ENCODE peak calls at places on chromosomes 6 and 20, in ten cellular contexts. G is uterus, C is transverse colon, I is IMR-90, S is GM12878, H is breast epithelium, L is upper lobe of left lung, N is HCT116, M is A549, Q is K562. P is an unnamed sample. For H3K4me1, the result is how much of the 10 kb centered on the place peaks cover.

GRCh38 chr20:37308098-37309050 is 18.9 kb downstream of the MANBAL start:
- DNase-seq in H (no peak), I (no peak), M (no peak), N (no peak), Q (no peak), C (no peak), S (peak), L (no peak), G (no peak), P (no peak)

GRCh38 chr6:169231790-169232506 is 21.7 kb downstream of the THBS2 start:
- DNase-seq in G (peak), S (no peak), N (no peak), M (no peak), C (no peak), H (no peak), Q (no peak), I (no peak), L (no peak), P (no peak)

GRCh38 chr6:136249336-136249735 is 775 bp downstream of the MTFR2 start:
- DNase-seq in N (no peak), I (peak), G (no peak), C (no peak), M (no peak), L (no peak), Q (no peak), S (no peak), H (no peak), P (no peak)

GRCh38 chr6:21559238-21559637 is 34.3 kb upstream of the SOX4 start:
- DNase-seq in N (no peak), G (no peak), C (no peak), I (no peak), Q (no peak), L (no peak), H (no peak), M (no peak), S (no peak), P (no peak)

GRCh38 chr6:25006565-25007001 is 70.8 kb upstream of the RIPOR2 start:
- DNase-seq in M (no peak), G (peak), I (no peak), L (peak), N (peak), S (no peak), Q (no peak), H (no peak), C (peak), P (peak)

GRCh38 chr20:41376349-41376748 is 9.7 kb upstream of the EMILIN3 start:
- DNase-seq in C (no peak), M (no peak), Q (no peak), S (no peak), H (no peak), N (no peak), L (no peak), I (no peak), G (no peak), P (no peak)

GRCh38 chr6:36094786-36095496 is 35.4 kb upstream of the MAPK13 start:
- DNase-seq in Q (peak), S (peak), I (peak), L (peak), G (peak), C (peak), H (peak), M (peak), N (peak), P (peak)

GRCh38 chr20:34495307-34495706 is 20.9 kb upstream of the DYNLRB1 start:
- DNase-seq in M (no peak), S (no peak), H (no peak), Q (no peak), L (no peak), N (no peak), I (no peak), G (no peak), C (no peak), P (no peak)

GRCh38 chr6:17267586-17267985 is 13.6 kb upstream of the RBM24 start:
- DNase-seq in C (no peak), Q (no peak), N (no peak), L (no peak), S (no peak), M (no peak), H (no peak), I (no peak), G (no peak), P (no peak)

GRCh38 chr20:13819885-13820645 is 35.2 kb downstream of the NDUFAF5 start:
- DNase-seq in M (peak), Q (peak), L (no peak), I (peak), N (peak), H (no peak), G (peak), C (no peak), S (no peak), P (peak)

GRCh38 chr6:134577998-134578397 is 260.1 kb upstream of the SGK1 start:
- DNase-seq in C (no peak), S (no peak), M (peak), L (no peak), G (no peak), N (peak), H (no peak), I (peak), Q (no peak), P (no peak)

GRCh38 chr6:89048985-89049384 is 31.6 kb upstream of the PNRC1 start:
- DNase-seq in C (no peak), Q (no peak), H (no peak), N (no peak), I (peak), M (peak), L (no peak), S (no peak), G (no peak), P (no peak)

GRCh38 chr6:12348530-12349511 is 58.7 kb downstream of the EDN1 start:
- DNase-seq in Q (no peak), G (no peak), I (peak), M (peak), S (no peak), L (peak), N (peak), C (peak), H (no peak), P (no peak)

GRCh38 chr20:38730167-38730988 is 6.1 kb downstream of the SLC32A1 start:
- DNase-seq in Q (no peak), I (no peak), G (no peak), M (no peak), L (no peak), N (no peak), H (no peak), S (no peak), C (peak), P (no peak)

GRCh38 chr20:1122388-1123315 is 4.2 kb downstream of the PSMF1 start:
- DNase-seq in N (no peak), I (peak), S (no peak), M (peak), L (peak), H (no peak), G (no peak), C (peak), Q (no peak), P (peak)

GRCh38 chr6:104596091-104596490 is 263.6 kb downstream of the HACE1 start:
- DNase-seq in M (no peak), S (no peak), C (no peak), N (no peak), Q (no peak), G (no peak), L (no peak), H (no peak), I (no peak), P (no peak)

GRCh38 chr6:53795254-53795701 is 473 bp downstream of the LRRC1 start:
- DNase-seq in G (peak), I (no peak), C (peak), L (peak), S (no peak), M (no peak), Q (no peak), N (no peak), H (no peak), P (peak)

GRCh38 chr6:40410792-40411191 is 176.4 kb downstream of the LRFN2 start:
- DNase-seq in I (no peak), H (no peak), N (no peak), L (no peak), G (no peak), C (no peak), M (no peak), S (no peak), Q (no peak), P (no peak)

GRCh38 chr6:165890404-165890735 is 227.3 kb upstream of the PDE10A start:
- DNase-seq in I (no peak), S (no peak), M (no peak), H (no peak), Q (no peak), N (no peak), L (no peak), C (no peak), G (no peak), P (no peak)

GRCh38 chr6:165893431-165893830 is 230.4 kb upstream of the PDE10A start:
- DNase-seq in N (no peak), S (no peak), Q (no peak), I (no peak), L (no peak), G (no peak), C (no peak), M (no peak), H (no peak), P (no peak)

GRCh38 chr6:165891320-165891719 is 228.3 kb upstream of the PDE10A start:
- DNase-seq in C (no peak), Q (no peak), G (no peak), S (no peak), N (no peak), M (no peak), I (no peak), H (no peak), L (no peak), P (no peak)

GRCh38 chr6:165886169-165886568 is 223.1 kb upstream of the PDE10A start:
- DNase-seq in Q (no peak), H (no peak), I (no peak), M (no peak), C (no peak), S (no peak), N (no peak), L (no peak), G (no peak), P (no peak)

GRCh38 chr6:165889636-165890403 is 226.8 kb upstream of the PDE10A start:
- DNase-seq in I (peak), M (peak), Q (no peak), L (no peak), G (peak), C (peak), H (no peak), S (no peak), N (peak), P (no peak)
- TF ChIP-seq POLR2A in I (no peak), M (no peak), Q (no peak), L (no peak), G (no peak), C (no peak), H (no peak), S (no peak), N (no peak), P (no peak)

GRCh38 chr6:32175322-32175710 is 568 bp downstream of the AGPAT1 start:
- DNase-seq in I (no peak), Q (no peak), G (no peak), H (no peak), N (no peak), M (no peak), C (no peak), L (no peak), S (no peak), P (no peak)
- H3K4me1 ChIP-seq in I (under half), Q (under half), G (under half), H (under half), N (under half), M (under half), C (under half), L (half or more), S (under half), P (under half)

GRCh38 chr6:170272341-170273065 is 18.4 kb downstream of the DLL1 start:
- DNase-seq in H (no peak), N (no peak), S (no peak), L (no peak), I (no peak), G (no peak), M (no peak), Q (no peak), C (no peak), P (no peak)
- TF ChIP-seq POLR2A in H (no peak), N (no peak), S (no peak), L (no peak), I (no peak), G (no peak), M (no peak), Q (no peak), C (no peak), P (no peak)

GRCh38 chr6:32113386-32114352 is 4.5 kb upstream of the TNXB start:
- DNase-seq in C (peak), L (peak), H (no peak), I (peak), N (no peak), G (peak), S (no peak), Q (peak), M (peak), P (no peak)

GRCh38 chr6:32114853-32115252 is 5.7 kb upstream of the TNXB start:
- DNase-seq in N (no peak), H (no peak), Q (no peak), I (peak), M (no peak), L (no peak), C (no peak), G (no peak), S (no peak), P (no peak)

GRCh38 chr6:32117461-32117860 is 8.3 kb upstream of the TNXB start:
- DNase-seq in H (no peak), M (no peak), Q (no peak), C (no peak), S (no peak), L (no peak), I (no peak), G (no peak), N (no peak), P (no peak)

GRCh38 chr6:32116674-32117073 is 7.5 kb upstream of the TNXB start:
- DNase-seq in H (no peak), L (no peak), N (no peak), Q (peak), M (no peak), C (no peak), G (no peak), I (no peak), S (no peak), P (no peak)

DNA sequence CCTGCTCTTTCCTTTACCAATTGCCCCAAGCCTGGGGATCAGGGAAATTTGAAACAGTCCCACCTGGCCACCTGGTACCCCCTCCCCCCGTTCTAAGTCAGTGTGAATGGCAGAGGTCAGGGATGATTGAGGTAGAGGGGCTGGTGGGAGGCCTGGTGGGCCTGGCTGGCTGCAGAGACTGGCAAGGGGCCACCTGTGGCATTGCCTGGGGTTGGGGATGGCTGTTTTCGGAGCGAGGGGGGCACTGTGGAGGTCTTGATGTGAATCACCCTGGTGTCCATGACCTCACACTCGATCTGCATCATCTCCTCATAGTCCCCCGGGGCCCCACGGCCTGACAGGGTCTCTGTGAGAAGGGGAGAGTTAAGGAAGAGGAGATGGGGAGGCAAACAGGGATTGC is 6.5 kb upstream of the TNXB start:
- DNase-seq in L (no peak), Q (no peak), N (no peak), I (no peak), M (no peak), C (no peak), S (no peak), H (no peak), G (no peak), P (no peak)
- H3K4me1 ChIP-seq in L (half or more), Q (under half), N (under half), I (under half), M (under half), C (under half), S (under half), H (under half), G (under half), P (under half)

GRCh38 chr20:31490752-31491151 is 15.7 kb downstream of the REM1 start:
- DNase-seq in C (no peak), G (no peak), L (no peak), M (no peak), Q (no peak), N (no peak), I (no peak), H (no peak), S (no peak), P (no peak)

GRCh38 chr20:31488171-31488570 is 13.1 kb downstream of the REM1 start:
- DNase-seq in G (no peak), I (no peak), S (no peak), H (no peak), M (no peak), N (no peak), L (no peak), C (no peak), Q (no peak), P (no peak)

GRCh38 chr20:31484001-31484400 is 8.9 kb downstream of the REM1 start:
- DNase-seq in G (peak), Q (peak), S (no peak), I (no peak), N (no peak), M (peak), L (no peak), H (no peak), C (no peak), P (no peak)

GRCh38 chr20:31489152-31489551 is 14.1 kb downstream of the REM1 start:
- DNase-seq in C (no peak), H (no peak), L (no peak), M (no peak), N (no peak), G (no peak), I (no peak), Q (no peak), S (no peak), P (no peak)

DNA sequence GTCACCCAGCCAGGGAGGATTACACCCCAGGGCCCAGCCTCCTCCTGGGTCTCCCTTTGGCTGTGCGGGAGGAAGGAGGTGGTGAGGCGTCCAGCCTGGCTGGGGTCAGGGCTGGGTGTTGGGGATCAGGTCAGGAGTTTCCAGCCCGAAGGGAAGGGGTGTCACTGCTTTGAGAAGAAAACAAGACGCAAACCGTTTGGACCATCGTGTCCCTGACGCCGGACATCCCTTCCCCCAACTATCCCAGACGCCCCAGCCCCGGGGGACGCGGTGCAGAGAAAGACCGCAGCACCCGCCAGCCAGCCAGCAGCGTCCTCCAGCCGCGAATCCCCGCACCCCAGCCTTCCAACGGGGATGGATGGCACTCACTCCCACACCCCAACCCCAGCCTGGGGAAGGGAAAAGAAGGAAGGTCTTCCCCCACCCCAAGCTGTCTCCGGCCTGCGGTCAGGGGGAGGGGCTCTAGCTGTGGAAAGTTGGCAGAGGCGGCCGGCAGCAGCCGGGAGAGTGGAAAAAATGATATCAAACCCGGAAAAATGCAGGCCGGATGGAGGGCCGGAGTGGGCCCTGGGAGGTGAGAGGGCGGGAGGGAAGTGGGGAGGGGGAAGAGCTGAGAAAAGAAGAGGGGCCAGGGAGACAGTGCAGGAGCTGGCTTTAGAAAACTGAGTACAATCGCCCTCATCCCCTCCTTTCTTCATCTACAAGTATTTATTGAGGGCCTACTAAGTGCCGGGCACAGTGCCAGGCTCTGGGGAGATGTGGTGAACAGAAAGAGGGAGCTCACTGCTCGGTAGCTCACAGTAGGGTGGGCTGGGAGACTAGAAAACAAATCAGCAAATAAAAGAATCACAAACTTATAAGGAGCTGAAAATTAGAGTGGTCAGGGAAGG is 10.6 kb downstream of the REM1 start:
- DNase-seq in N (no peak), S (no peak), C (peak), I (peak), H (no peak), G (peak), Q (peak), L (no peak), M (no peak), P (no peak)
- TF ChIP-seq POLR2A in N (no peak), S (no peak), C (peak), I (no peak), H (no peak), G (peak), Q (no peak), L (no peak), M (no peak), P (no peak)

GRCh38 chr6:142926494-142927273 is 18.3 kb downstream of the HIVEP2 start:
- DNase-seq in Q (peak), I (peak), G (peak), L (peak), C (peak), H (peak), M (peak), N (no peak), S (no peak), P (peak)
- H3K4me1 ChIP-seq in Q (under half), I (under half), G (under half), L (under half), C (under half), H (under half), M (under half), N (under half), S (under half), P (under half)

DNA sequence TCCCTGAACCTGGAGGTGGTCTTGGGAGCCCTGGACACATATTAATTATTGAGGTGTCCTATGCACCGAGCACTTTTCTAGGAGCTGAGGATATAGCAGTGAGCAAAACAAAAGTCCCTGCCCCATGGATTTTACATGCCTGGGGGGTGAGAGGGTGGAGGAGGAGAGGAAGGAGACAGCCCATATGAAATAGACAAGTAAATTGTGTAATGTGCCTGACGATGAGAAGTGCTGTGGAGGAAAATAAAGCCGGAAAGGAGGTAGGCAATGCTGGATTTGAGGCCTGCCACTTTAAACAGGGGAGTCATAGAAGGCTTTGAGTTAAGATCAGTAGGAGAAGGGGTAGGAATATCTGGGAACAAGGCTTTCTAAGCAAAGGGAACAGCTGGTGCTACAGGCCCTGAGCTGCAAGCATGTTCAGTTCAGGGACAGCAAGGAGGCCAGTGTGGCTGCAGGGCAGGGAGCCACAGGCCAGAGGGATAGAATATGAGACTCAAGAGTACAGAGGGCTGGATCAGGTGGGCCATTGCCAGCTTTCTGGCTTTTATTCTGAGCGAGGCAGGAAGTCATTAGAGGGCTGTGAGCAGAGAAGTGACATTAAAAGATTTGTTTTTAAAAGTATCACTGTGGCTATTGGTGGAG is 19.1 kb upstream of the MYLIP start:
- DNase-seq in G (no peak), S (no peak), Q (no peak), L (no peak), M (no peak), H (no peak), I (no peak), C (no peak), N (no peak), P (no peak)
- TF ChIP-seq POLR2A in G (no peak), S (no peak), Q (no peak), L (no peak), M (no peak), H (no peak), I (no peak), C (no peak), N (no peak), P (no peak)

DNA sequence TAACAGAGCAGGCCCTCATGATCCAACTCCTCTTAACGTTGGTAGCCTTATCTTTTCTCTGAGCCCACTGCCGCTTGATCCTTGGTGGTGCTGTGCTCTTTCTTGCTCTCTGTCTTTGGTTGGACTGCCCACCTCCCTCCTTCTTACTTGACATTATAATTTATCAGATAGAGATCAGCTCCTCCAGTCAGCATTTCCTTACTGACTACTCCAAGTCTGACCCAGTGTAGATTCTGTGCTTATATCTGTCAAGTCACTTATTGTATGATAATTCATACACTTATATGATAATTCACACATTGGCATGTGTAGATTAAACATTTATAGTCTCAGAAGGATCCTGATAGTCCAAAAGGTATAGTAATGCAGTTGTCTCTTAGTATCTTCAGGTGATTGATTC is 18.1 kb downstream of the PTPRA start:
- DNase-seq in M (no peak), I (no peak), Q (no peak), N (no peak), S (no peak), H (no peak), G (no peak), C (no peak), L (no peak), P (no peak)
- H3K4me1 ChIP-seq in M (under half), I (under half), Q (under half), N (under half), S (under half), H (under half), G (under half), C (under half), L (under half), P (under half)

GRCh38 chr6:32952817-32953739 is at the start of gene HLA-DMA:
- DNase-seq in Q (peak), M (peak), N (peak), G (peak), H (peak), I (peak), L (peak), S (peak), C (peak), P (peak)
- TF ChIP-seq POLR2A in Q (no peak), M (no peak), N (no peak), G (peak), H (no peak), I (no peak), L (peak), S (peak), C (peak), P (peak)

P was measured in prostate gland.